ENCODE peak calls at places on chromosomes 5 and 9, in seven cellular contexts. P, M, J, S, D, B and V are unnamed samples.

GRCh38 chr9:127707766-127708165 is 978 bp downstream of the CFAP157 start:
- DNase-seq in M (no peak), P (no peak), B (no peak), J (no peak), S (no peak), D (no peak), V (no peak)

GRCh38 chr5:95886340-95887044 is 64.0 kb upstream of the GLRX start:
- DNase-seq in S (no peak), B (no peak), P (no peak), J (no peak), D (no peak), M (no peak), V (no peak)

GRCh38 chr5:115423051-115423450 is 121.5 kb downstream of the FEM1C start:
- DNase-seq in D (no peak), B (no peak), S (no peak), P (no peak), J (peak; percentile 64), M (no peak), V (no peak)

GRCh38 chr5:5374034-5374715 is 48.3 kb upstream of the ICE1 start:
- DNase-seq in B (no peak), P (no peak), S (no peak), D (no peak), M (peak; percentile 28), J (peak; percentile 51), V (no peak)

GRCh38 chr5:132829742-132830435 is 558 bp downstream of the SHROOM1 start:
- DNase-seq in P (no peak), B (peak; percentile 55), D (peak; percentile 92), S (peak; percentile 71), M (peak; percentile 83), J (peak; percentile 59), V (peak; percentile 68)

GRCh38 chr9:64128572-64128971 is 1156.4 kb downstream of the FOXD4L5 start:
- DNase-seq in D (no peak), S (no peak), M (no peak), J (no peak), P (no peak), B (no peak), V (no peak)

GRCh38 chr5:107011530-107012115 is 659.1 kb downstream of the EFNA5 start:
- DNase-seq in B (no peak), P (no peak), S (no peak), M (no peak), D (no peak), J (no peak), V (no peak)

GRCh38 chr5:170811719-170812118 is 28.2 kb downstream of the GABRP start:
- DNase-seq in B (no peak), P (no peak), S (no peak), D (no peak), J (no peak), M (no peak), V (no peak)

GRCh38 chr5:107878676-107879075 is 207.9 kb upstream of the EFNA5 start:
- DNase-seq in D (no peak), P (no peak), B (no peak), J (peak; percentile 35), S (peak; percentile 76), M (no peak), V (no peak)

GRCh38 chr9:87545858-87546257 is 48.2 kb downstream of the DAPK1 start:
- DNase-seq in J (peak; percentile 49), P (no peak), S (no peak), M (no peak), D (no peak), B (no peak), V (no peak)

GRCh38 chr5:114055810-114056476 is 305.9 kb upstream of the KCNN2 start:
- DNase-seq in S (peak; percentile 31), J (no peak), B (peak; percentile 31), M (no peak), P (no peak), D (no peak), V (no peak)

GRCh38 chr5:148297695-148298094 is 14.5 kb upstream of the SPINK7 start:
- DNase-seq in M (no peak), J (no peak), S (no peak), B (no peak), D (no peak), P (no peak), V (no peak)

GRCh38 chr9:133400292-133400691 is 17.5 kb downstream of the REXO4 start:
- DNase-seq in J (no peak), M (no peak), P (no peak), S (no peak), D (no peak), B (no peak), V (no peak)

GRCh38 chr5:1176473-1177391 is 24.7 kb upstream of the SLC6A19 start:
- DNase-seq in J (no peak), M (no peak), P (no peak), S (peak; percentile 19), B (no peak), D (no peak), V (no peak)

GRCh38 chr5:1420211-1421195 is 24.7 kb downstream of the SLC6A3 start:
- DNase-seq in J (peak; percentile 1), B (no peak), P (no peak), M (no peak), S (no peak), D (no peak), V (no peak)

GRCh38 chr5:138974227-138975063 is 99.3 kb upstream of the LRRTM2 start:
- DNase-seq in J (peak; percentile 92), P (no peak), B (no peak), S (peak; percentile 48), D (no peak), M (no peak), V (no peak)

GRCh38 chr9:93465853-93466252 is 12.5 kb upstream of the FAM120AOS start:
- DNase-seq in M (no peak), S (no peak), D (no peak), J (no peak), P (no peak), B (no peak), V (no peak)

GRCh38 chr9:97505845-97506244 is 4.4 kb downstream of the TMOD1 start:
- DNase-seq in D (no peak), S (no peak), M (no peak), P (no peak), B (no peak), J (no peak), V (no peak)

GRCh38 chr9:95620296-95620695 is 103.5 kb upstream of the PTCH1 start:
- DNase-seq in M (no peak), D (no peak), P (no peak), S (no peak), J (no peak), B (no peak), V (no peak)

GRCh38 chr5:181221792-181222629 is 1.1 kb upstream of the TRIM41 start:
- DNase-seq in D (peak; percentile 72), S (peak; percentile 96), B (no peak), P (peak; percentile 82), J (peak; percentile 94), M (peak; percentile 57), V (peak; percentile 96)

GRCh38 chr5:180138214-180138975 is 66.8 kb upstream of the RNF130 start:
- DNase-seq in B (no peak), S (no peak), J (no peak), P (no peak), D (no peak), M (no peak), V (no peak)

GRCh38 chr5:132754947-132755346 is 7.7 kb downstream of the CCNI2 start:
- DNase-seq in M (no peak), D (no peak), J (peak; percentile 58), B (no peak), P (no peak), S (no peak), V (no peak)

GRCh38 chr5:143217065-143217803 is 186.3 kb downstream of the NR3C1 start:
- DNase-seq in P (no peak), D (no peak), S (no peak), B (no peak), J (peak; percentile 64), M (peak; percentile 36), V (no peak)

GRCh38 chr5:117889592-117889991 is 1098.8 kb downstream of the DTWD2 start:
- DNase-seq in S (no peak), J (peak; percentile 9), B (no peak), M (peak; percentile 40), D (no peak), P (no peak), V (no peak)

GRCh38 chr9:130895481-130896232 is 955 bp downstream of the QRFP start:
- DNase-seq in P (no peak), B (no peak), D (no peak), M (no peak), J (no peak), S (no peak), V (no peak)

GRCh38 chr5:165525268-165525667 is 2019.8 kb downstream of the MAT2B start:
- DNase-seq in S (no peak), B (no peak), M (peak; percentile 39), D (no peak), P (no peak), J (peak; percentile 20), V (peak; percentile 30)

GRCh38 chr9:88680041-88680440 is 145.1 kb downstream of the NXNL2 start:
- DNase-seq in B (no peak), P (no peak), S (no peak), J (peak; percentile 55), D (no peak), M (no peak), V (no peak)